ENCODE peak calls at places on chromosomes 3 and 15, in four cellular contexts. K is body of pancreas, Q is cardiac muscle cell, V is GM23338. A is an unnamed sample.
A peak's percentile ranks its signal among the peaks of the same experiment; 100 is the strongest.

GRCh38 chr15:48012191-48012590 is 108.6 kb upstream of the SLC24A5 start:
- DNase-seq in K (no peak), Q (no peak), V (no peak), A (no peak)

GRCh38 chr15:97745481-97746071 is 214.9 kb upstream of the ARRDC4 start:
- DNase-seq in K (peak; percentile 22), Q (peak; percentile 53), V (peak; percentile 81), A (no peak)

GRCh38 chr3:188174309-188175044 is 20.5 kb downstream of the LPP start:
- DNase-seq in K (no peak), Q (no peak), V (no peak), A (no peak)

GRCh38 chr3:149752788-149753136 is 473 bp upstream of the COMMD2 start:
- DNase-seq in K (no peak), Q (no peak), V (no peak), A (no peak)

GRCh38 chr3:133447751-133448477 is 48.1 kb downstream of the BFSP2 start:
- DNase-seq in K (peak; percentile 38), Q (no peak), V (no peak), A (no peak)

GRCh38 chr3:150158974-150159625 is 188.4 kb upstream of the PFN2 start:
- DNase-seq in K (peak; percentile 68), Q (no peak), V (no peak), A (no peak)

GRCh38 chr15:80584561-80584964 is 110.5 kb upstream of the ABHD17C start:
- DNase-seq in K (no peak), Q (no peak), V (no peak), A (no peak)

GRCh38 chr3:171753665-171754408 is 56.4 kb downstream of the PLD1 start:
- DNase-seq in K (no peak), Q (no peak), V (no peak), A (no peak)

GRCh38 chr3:106820726-106821362 is 556.4 kb upstream of the CCDC54 start:
- DNase-seq in K (no peak), Q (no peak), V (no peak), A (no peak)

GRCh38 chr15:97995881-97996603 is 35.5 kb downstream of the ARRDC4 start:
- DNase-seq in K (peak; percentile 38), Q (peak; percentile 13), V (peak; percentile 61), A (no peak)

GRCh38 chr15:58438956-58439355 is 7.2 kb downstream of the LIPC start:
- DNase-seq in K (peak; percentile 48), Q (peak; percentile 66), V (peak; percentile 69), A (no peak)
- TF ChIP-seq CTCF in K (peak; percentile 31), Q (peak; percentile 38), V (peak; percentile 62), A (peak; percentile 53)

GRCh38 chr15:89399390-89400120 is 64.9 kb upstream of the POLG start:
- DNase-seq in K (no peak), Q (peak; percentile 39), V (peak; percentile 74), A (no peak)
- TF ChIP-seq CTCF in K (peak; percentile 31), Q (peak; percentile 64), V (peak; percentile 64), A (peak; percentile 69)

GRCh38 chr3:56012732-56013131 is 455.5 kb downstream of the ERC2 start:
- DNase-seq in K (no peak), Q (peak; percentile 12), V (no peak), A (no peak)
- TF ChIP-seq CTCF in K (no peak), Q (no peak), V (no peak), A (no peak)

GRCh38 chr3:20488101-20488500 is 302.1 kb upstream of the SGO1 start:
- DNase-seq in K (no peak), Q (no peak), V (no peak), A (no peak)
- TF ChIP-seq CTCF in K (no peak), Q (no peak), V (no peak), A (no peak)

DNA sequence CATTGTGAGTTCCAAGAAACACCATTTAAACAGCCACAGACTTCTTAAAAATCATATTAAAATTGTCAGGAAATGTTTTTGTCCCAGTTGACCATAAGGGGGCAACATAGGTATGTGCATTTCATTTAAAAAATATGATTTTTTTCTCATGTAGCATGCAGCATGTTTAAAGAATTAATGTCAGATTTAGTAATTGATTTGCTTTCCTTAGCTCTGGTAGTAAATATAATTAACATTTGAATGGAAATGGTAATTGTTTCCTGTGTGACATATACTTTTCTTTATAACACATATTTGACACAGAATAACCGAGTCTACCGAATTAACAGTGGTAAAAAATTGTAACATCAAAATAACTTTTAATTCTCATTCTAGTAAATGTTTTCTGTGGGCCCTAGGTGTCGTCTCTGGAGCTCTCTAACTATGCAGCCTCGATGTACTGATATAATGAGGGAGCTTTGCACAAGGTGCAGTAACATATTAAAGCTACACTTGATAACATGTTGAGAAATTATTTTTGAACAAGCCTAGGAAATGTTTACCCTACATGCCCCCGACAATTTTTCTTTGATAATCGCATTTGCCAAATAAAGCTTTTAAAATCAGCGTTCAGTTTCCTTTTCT is 34.9 kb downstream of the NXPE3 start:
- DNase-seq in K (no peak), Q (no peak), V (peak; percentile 40), A (no peak)
- TF ChIP-seq CTCF in K (peak; percentile 80), Q (peak; percentile 52), V (peak; percentile 52), A (peak; percentile 70)

DNA sequence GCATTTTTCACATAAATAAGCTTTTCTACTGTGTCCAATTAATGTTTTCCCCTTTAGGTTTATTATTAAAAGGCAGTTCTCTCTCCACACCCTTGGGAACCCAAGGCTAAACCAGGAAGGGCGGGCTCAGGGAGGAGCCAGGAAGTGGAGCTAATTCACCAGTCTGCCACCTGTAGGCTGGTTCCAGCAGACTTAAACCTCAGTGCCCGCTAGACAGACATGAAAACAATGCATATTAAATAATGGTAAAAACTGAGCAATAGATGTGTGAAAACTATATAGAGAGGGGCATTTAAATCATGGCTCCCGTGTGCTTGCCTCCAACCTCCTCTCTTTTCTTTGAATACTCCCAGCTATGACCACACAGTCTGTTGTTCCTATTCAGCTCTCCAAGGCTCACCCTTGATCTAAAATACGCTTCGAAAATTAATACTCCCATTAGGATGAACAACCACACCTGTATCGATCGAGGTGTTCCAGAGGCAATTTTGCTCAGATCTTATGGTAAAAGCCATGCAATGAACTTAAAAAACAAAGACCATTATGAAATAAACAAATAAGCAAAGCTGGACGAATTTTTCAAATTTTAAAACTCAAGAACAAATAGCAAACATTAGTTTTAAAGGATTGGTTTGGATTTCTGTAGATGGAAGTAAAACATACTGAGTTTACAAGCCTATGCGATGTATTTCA is 253.3 kb downstream of the TJP1 start:
- DNase-seq in K (peak; percentile 77), Q (peak; percentile 64), V (peak; percentile 75), A (no peak)
- TF ChIP-seq CTCF in K (peak; percentile 68), Q (peak; percentile 14), V (peak; percentile 57), A (peak; percentile 53)